ENCODE peak calls at places on chromosomes 2 and 18, in six cellular contexts. J is NCI-H82; D is activated T-helper 1 cell treated with anti-CD3 and anti-CD28 coated beads, Interleukin-2, amount 50 U/mL, for 16 hours; P is left ventricle myocardium superior; E is heart right ventricle; H is stimulated activated CD4-positive, alpha-beta T cell treated with anti-CD3 and anti-CD28 coated beads, Interleukin-2, amount 100 ng/mL, for 48 hours. I is an unnamed sample.

GRCh38 chr2:42424033-42424432 is 63.0 kb upstream of the COX7A2L start:
- DNase-seq in P (no peak), D (no peak), E (no peak), H (no peak), J (no peak), I (no peak)

GRCh38 chr2:49002750-49003149 is 151.6 kb downstream of the FSHR start:
- DNase-seq in E (no peak), J (no peak), D (no peak), H (no peak), P (no peak), I (no peak)

GRCh38 chr2:111134082-111134481 is 13.4 kb downstream of the BCL2L11 start:
- DNase-seq in P (no peak), D (no peak), J (no peak), E (no peak), H (no peak), I (peak)

GRCh38 chr2:1192121-1192520 is 221.1 kb upstream of the TPO start:
- DNase-seq in P (no peak), H (no peak), D (no peak), E (no peak), J (no peak), I (no peak)

GRCh38 chr2:198807131-198807530 is 650.6 kb downstream of the SATB2 start:
- DNase-seq in P (no peak), H (no peak), E (no peak), D (no peak), J (no peak), I (no peak)

GRCh38 chr18:33924576-33924975 is 300.1 kb downstream of the NOL4 start:
- DNase-seq in D (no peak), H (no peak), P (no peak), J (no peak), E (no peak), I (no peak)

GRCh38 chr2:61356261-61356957 is 114.5 kb downstream of the USP34 start:
- DNase-seq in H (no peak), D (no peak), P (no peak), E (no peak), J (no peak), I (no peak)

GRCh38 chr18:55343396-55344073 is 244.5 kb downstream of the TCF4 start:
- DNase-seq in H (no peak), D (no peak), P (no peak), E (no peak), J (peak), I (peak)

GRCh38 chr18:42931501-42931900 is 184.0 kb downstream of the RIT2 start:
- DNase-seq in D (no peak), J (peak), E (no peak), P (no peak), H (no peak), I (no peak)

GRCh38 chr18:67862069-67862468 is 345.5 kb upstream of the DSEL start:
- DNase-seq in H (no peak), P (no peak), E (no peak), D (no peak), J (no peak), I (no peak)

GRCh38 chr2:214320211-214320610 is 90.6 kb upstream of the VWC2L start:
- DNase-seq in H (no peak), P (no peak), E (no peak), D (no peak), J (no peak), I (no peak)

GRCh38 chr2:219109468-219109867 is 48.7 kb upstream of the IHH start:
- DNase-seq in P (no peak), H (peak), J (no peak), E (no peak), D (no peak), I (no peak)

GRCh38 chr2:162106746-162107145 is 32.7 kb upstream of the DPP4 start:
- DNase-seq in E (no peak), H (no peak), D (no peak), P (no peak), J (no peak), I (no peak)

GRCh38 chr2:110772383-110772755 is 40.0 kb downstream of the ACOXL start:
- DNase-seq in J (no peak), E (no peak), H (no peak), D (no peak), P (no peak), I (no peak)

GRCh38 chr2:231138699-231139098 is 13.9 kb upstream of the HTR2B start:
- DNase-seq in P (no peak), D (no peak), H (no peak), E (no peak), J (no peak), I (no peak)

GRCh38 chr18:32870611-32871010 is 97.8 kb upstream of the KLHL14 start:
- DNase-seq in E (no peak), P (no peak), J (no peak), D (no peak), H (no peak), I (no peak)

GRCh38 chr2:105410554-105410953 is 11.7 kb upstream of the FHL2 start:
- DNase-seq in E (no peak), D (no peak), H (no peak), P (no peak), J (no peak), I (no peak)

GRCh38 chr2:67825476-67825875 is 237.3 kb downstream of the C1D start:
- DNase-seq in E (no peak), J (no peak), H (no peak), P (no peak), D (no peak), I (peak)

GRCh38 chr2:70954886-70955285 is 19.2 kb downstream of the ATP6V1B1 start:
- DNase-seq in D (no peak), H (no peak), E (no peak), J (no peak), P (no peak), I (no peak)

GRCh38 chr2:241946306-241947003 is 76.9 kb downstream of the RTP5 start:
- DNase-seq in P (no peak), E (no peak), D (no peak), H (no peak), J (no peak), I (no peak)

GRCh38 chr2:40814621-40815020 is 362.7 kb upstream of the SLC8A1 start:
- DNase-seq in P (no peak), J (no peak), E (no peak), D (no peak), H (no peak), I (no peak)

GRCh38 chr2:46364797-46365457 is 67.7 kb downstream of the EPAS1 start:
- DNase-seq in J (peak), P (no peak), H (peak), E (no peak), D (no peak), I (peak)

GRCh38 chr2:63078852-63079606 is 28.4 kb downstream of the OTX1 start:
- DNase-seq in P (no peak), H (no peak), J (peak), E (no peak), D (no peak), I (peak)

GRCh38 chr18:35861367-35862114 is 110.9 kb upstream of the RMP24 start:
- DNase-seq in E (peak), J (no peak), D (no peak), H (no peak), P (peak), I (no peak)

GRCh38 chr2:138447889-138448570 is 53.5 kb upstream of the SPOPL start:
- DNase-seq in D (no peak), J (peak), H (no peak), P (no peak), E (no peak), I (no peak)

GRCh38 chr18:55694291-55694690 is 106.3 kb upstream of the TCF4 start:
- DNase-seq in J (no peak), D (no peak), P (no peak), E (no peak), H (no peak), I (no peak)

GRCh38 chr2:210072922-210073509 is 70.6 kb downstream of the RPE start:
- DNase-seq in E (no peak), D (no peak), H (no peak), J (peak), P (no peak), I (peak)

GRCh38 chr2:217465136-217465535 is 537.7 kb downstream of the TNS1 start:
- DNase-seq in J (no peak), D (no peak), H (no peak), E (no peak), P (no peak), I (no peak)

GRCh38 chr2:55408946-55409868 is 10.4 kb downstream of the CCDC88A start:
- DNase-seq in P (no peak), E (no peak), H (no peak), J (no peak), D (no peak), I (no peak)

GRCh38 chr2:237693281-237694039 is 66.1 kb downstream of the LRRFIP1 start:
- DNase-seq in E (no peak), J (peak), D (no peak), H (no peak), P (no peak), I (peak)

GRCh38 chr2:219626540-219626939 is 890 bp upstream of the SLC4A3 start:
- DNase-seq in H (no peak), J (no peak), D (no peak), E (no peak), P (no peak), I (no peak)

GRCh38 chr2:22455086-22455485 is 929.9 kb upstream of the KLHL29 start:
- DNase-seq in H (no peak), D (no peak), J (no peak), E (no peak), P (no peak), I (no peak)

GRCh38 chr18:23587220-23587642 is 925 bp upstream of the NPC1 start:
- DNase-seq in H (no peak), J (no peak), D (no peak), P (no peak), E (no peak), I (no peak)

GRCh38 chr2:31053929-31054328 is 84.3 kb downstream of the GALNT14 start:
- DNase-seq in E (no peak), J (no peak), D (no peak), H (no peak), P (no peak), I (no peak)

GRCh38 chr2:30031184-30031583 is 109.8 kb upstream of the ALK start:
- DNase-seq in D (no peak), H (no peak), P (no peak), E (no peak), J (peak), I (no peak)

GRCh38 chr2:47373747-47374146 is 29.2 kb upstream of the MSH2 start:
- DNase-seq in D (no peak), P (no peak), H (no peak), J (peak), E (no peak), I (no peak)

GRCh38 chr18:435940-436339 is 64.6 kb downstream of the COLEC12 start:
- DNase-seq in J (no peak), H (no peak), E (no peak), P (no peak), D (no peak), I (no peak)

GRCh38 chr2:151718796-151719195 is 15.5 kb downstream of the NEB start:
- DNase-seq in E (no peak), D (no peak), H (no peak), P (no peak), J (no peak), I (no peak)

GRCh38 chr2:187544371-187545080 is 9.7 kb downstream of the TFPI start:
- DNase-seq in H (no peak), E (no peak), J (no peak), D (no peak), P (peak), I (no peak)

I was measured in NAMALWA.